ENCODE peak calls at places on chromosomes 5 and 9, in four cellular contexts. F is A549, D is HCT116, E is heart left ventricle. N is an unnamed sample.
A peak's percentile ranks its signal among the peaks of the same experiment; 100 is the strongest.

GRCh38 chr5:170315154-170315553 is 17.6 kb upstream of the LCP2 start:
- DNase-seq in D (no peak), E (peak; percentile 55), F (no peak), N (no peak)

GRCh38 chr5:78677777-78678668 is 29.5 kb upstream of the LHFPL2 start:
- DNase-seq in D (peak; percentile 69), E (peak; percentile 74), F (peak; percentile 45), N (no peak)

GRCh38 chr5:134273642-134274361 is 47.9 kb upstream of the PPP2CA start:
- DNase-seq in E (no peak), F (no peak), D (no peak), N (no peak)

GRCh38 chr5:113357696-113358476 is 76.9 kb downstream of the TSSK1B start:
- DNase-seq in F (no peak), E (no peak), D (no peak), N (no peak)

GRCh38 chr9:114851301-114851700 is 45.5 kb upstream of the TNFSF15 start:
- DNase-seq in F (no peak), D (no peak), E (no peak), N (no peak)

GRCh38 chr9:105198763-105199339 is 45.6 kb upstream of the SLC44A1 start:
- DNase-seq in F (no peak), E (no peak), D (no peak), N (no peak)

GRCh38 chr5:81971086-81971693 is 633 bp upstream of the ATG10 start:
- DNase-seq in F (peak; percentile 13), E (no peak), D (no peak), N (no peak)

GRCh38 chr5:172059661-172060100 is 53.2 kb upstream of the FBXW11 start:
- DNase-seq in E (no peak), F (no peak), D (no peak), N (no peak)

GRCh38 chr5:94691947-94692346 is 73.5 kb downstream of the SLF1 start:
- DNase-seq in E (no peak), D (no peak), F (peak; percentile 32), N (no peak)

GRCh38 chr5:40736103-40736875 is 19.5 kb downstream of the TTC33 start:
- DNase-seq in F (peak; percentile 63), D (peak; percentile 50), E (no peak), N (no peak)

GRCh38 chr9:127561491-127562270 is 50.4 kb upstream of the STXBP1 start:
- DNase-seq in D (peak; percentile 97), F (peak; percentile 95), E (peak; percentile 79), N (peak; percentile 98)

GRCh38 chr9:127565231-127565630 is 46.8 kb upstream of the STXBP1 start:
- DNase-seq in F (no peak), D (no peak), E (no peak), N (no peak)

GRCh38 chr9:127562841-127563523 is 49.1 kb upstream of the STXBP1 start:
- DNase-seq in D (no peak), E (no peak), F (peak; percentile 73), N (peak; percentile 49)

GRCh38 chr9:127562271-127562780 is 49.8 kb upstream of the STXBP1 start:
- DNase-seq in F (no peak), E (no peak), D (no peak), N (peak; percentile 53)

GRCh38 chr9:127563579-127563978 is 48.5 kb upstream of the STXBP1 start:
- DNase-seq in E (no peak), F (no peak), D (no peak), N (no peak)
- H3K4me1 ChIP-seq in E (peaks cover 21% of the 10 kb centered on the region), F (peaks cover 82% of the 10 kb centered on the region), D (peaks cover 80% of the 10 kb centered on the region), N (peaks cover 70% of the 10 kb centered on the region)

DNA sequence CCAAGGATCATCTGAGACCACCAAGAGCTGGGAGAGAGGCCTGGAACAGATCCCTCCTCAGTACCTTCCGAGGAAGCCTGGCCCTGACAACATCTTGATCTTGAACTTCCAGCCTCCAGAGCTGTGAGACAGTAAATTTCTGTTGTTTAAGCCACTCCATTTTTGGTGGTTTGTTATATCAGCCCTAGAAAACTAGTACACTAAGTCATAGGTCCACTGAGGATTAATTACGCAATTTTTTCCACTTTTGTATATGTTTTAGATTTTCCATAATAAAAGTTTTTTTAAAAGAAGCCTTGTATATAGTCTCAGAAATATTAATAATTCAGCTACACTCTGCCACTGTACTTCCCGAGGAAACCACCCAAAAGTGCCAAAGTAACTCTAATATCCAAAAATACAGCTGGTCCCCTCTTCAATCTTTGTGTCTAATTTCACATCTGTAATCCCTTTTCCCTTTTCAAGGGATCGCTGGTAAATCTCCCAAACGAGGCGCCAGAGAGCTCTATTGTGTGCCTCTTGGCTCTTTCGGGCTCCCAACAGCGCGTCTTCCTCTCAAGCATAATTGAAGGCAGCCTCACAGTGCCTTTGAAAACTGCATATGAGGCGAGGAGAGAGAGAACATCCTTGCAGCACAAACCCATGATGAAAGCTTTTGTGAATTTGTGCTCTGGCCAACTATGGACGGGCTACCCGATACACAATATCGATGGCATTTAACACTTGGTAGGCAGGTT is 32.7 kb downstream of the PRUNE2 start:
- DNase-seq in E (no peak), F (no peak), D (no peak), N (no peak)
- H3K27ac ChIP-seq in E (no peak overlapping the region), F (no peak overlapping the region), D (no peak overlapping the region), N (no peak overlapping the region)

DNA sequence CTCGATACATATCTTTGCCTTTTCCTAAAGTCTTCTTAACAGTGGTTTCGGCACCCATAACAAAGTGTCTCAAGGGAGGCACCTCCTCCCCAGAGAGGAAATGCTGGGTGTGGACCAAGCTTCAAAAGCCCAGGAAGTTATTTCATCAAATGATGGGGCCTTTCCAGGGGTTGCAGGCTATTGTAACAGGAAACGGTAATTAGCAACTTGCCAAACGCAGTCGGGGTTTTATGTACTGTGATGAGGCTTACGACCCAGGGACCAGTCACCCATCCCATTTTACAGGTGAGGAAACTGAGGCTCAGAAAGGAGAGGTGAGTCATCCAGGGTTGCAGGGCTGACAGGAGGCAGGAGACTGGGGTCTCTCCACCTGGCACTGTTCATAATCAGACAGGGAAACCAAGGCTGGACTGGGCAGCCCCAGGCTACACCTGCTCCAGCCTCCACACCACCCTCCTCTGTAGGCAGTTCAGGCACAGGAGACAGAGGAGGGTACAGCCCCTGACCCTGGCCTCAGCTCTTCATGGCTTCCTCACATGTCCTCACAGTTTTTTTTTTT is 30.0 kb upstream of the SUSD3 start:
- DNase-seq in F (no peak), D (no peak), E (no peak), N (no peak)
- H3K4me3 ChIP-seq in F (no peak overlapping the region), D (no peak overlapping the region), E (no peak overlapping the region), N (no peak overlapping the region)

GRCh38 chr9:120741701-120742100 is 27.4 kb upstream of the MEGF9 start:
- DNase-seq in F (no peak), E (no peak), D (no peak), N (no peak)
- H3K4me1 ChIP-seq in F (peaks cover 9% of the 10 kb centered on the region), E (no peaks in the 10 kb centered on the region), D (no peaks in the 10 kb centered on the region), N (no peaks in the 10 kb centered on the region)

DNA sequence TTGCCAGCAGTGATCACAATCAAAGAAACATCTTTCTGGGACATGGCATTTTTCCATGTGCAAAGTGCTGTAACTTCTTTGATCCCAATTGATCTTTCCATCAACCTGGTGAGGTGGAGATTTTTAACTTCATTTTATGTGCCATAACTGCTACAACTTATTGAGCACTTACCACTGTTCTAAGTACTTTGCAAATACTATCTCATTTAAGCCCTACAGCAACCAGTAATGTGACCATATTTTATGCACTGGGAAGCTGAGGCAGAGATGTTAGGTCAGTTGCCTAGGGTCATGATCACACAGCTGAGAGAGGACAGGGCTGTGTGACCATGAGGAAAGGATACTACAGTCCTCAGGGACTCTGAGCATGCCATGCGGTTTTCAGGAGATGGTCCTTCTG is 17.9 kb upstream of the STRBP start:
- DNase-seq in F (no peak), D (no peak), E (no peak), N (no peak)
- H3K27ac ChIP-seq in F (no peak overlapping the region), D (no peak overlapping the region), E (no peak overlapping the region), N (no peak overlapping the region)

GRCh38 chr5:143396353-143396940 is 7.0 kb downstream of the NR3C1 start:
- DNase-seq in F (no peak), D (no peak), E (no peak), N (no peak)
- H3K4me3 ChIP-seq in F (peak overlapping the region; percentile 86), D (no peak overlapping the region), E (peak overlapping the region; percentile 90), N (peak overlapping the region; percentile 15)

GRCh38 chr9:131732636-131733340 is 7.1 kb downstream of the RAPGEF1 start:
- DNase-seq in F (no peak), E (no peak), D (no peak), N (no peak)
- H3K4me1 ChIP-seq in F (peaks cover 82% of the 10 kb centered on the region), E (peaks cover 52% of the 10 kb centered on the region), D (peaks cover 26% of the 10 kb centered on the region), N (peaks cover 63% of the 10 kb centered on the region)